ENCODE peak calls at places on chromosomes 7 and 10, in six cellular contexts. Z is colonic mucosa; Y is amygdala; M is GM19239; E is effector CD4-positive, alpha-beta T cell; A is cardiac muscle cell. B is an unnamed sample.

GRCh38 chr7:84490661-84491060 is 296.1 kb upstream of the SEMA3A start:
- DNase-seq in Y (no peak), M (no peak), A (peak), Z (no peak), E (no peak), B (no peak)

GRCh38 chr10:2108496-2108895 is 371.2 kb upstream of the ADARB2 start:
- DNase-seq in Y (no peak), Z (no peak), M (no peak), A (no peak), E (no peak), B (no peak)

GRCh38 chr7:77538908-77539212 is 1.8 kb downstream of the PTPN12 start:
- DNase-seq in E (no peak), M (no peak), Z (no peak), Y (no peak), A (no peak), B (no peak)

GRCh38 chr10:44356139-44357115 is 28.5 kb downstream of the CXCL12 start:
- DNase-seq in Y (no peak), Z (no peak), A (no peak), M (no peak), E (no peak), B (no peak)

GRCh38 chr10:17109475-17110207 is 20.0 kb downstream of the CUBN start:
- DNase-seq in E (no peak), M (no peak), Z (no peak), Y (no peak), A (peak), B (no peak)

GRCh38 chr10:13485623-13486022 is 43.2 kb downstream of the BEND7 start:
- DNase-seq in E (no peak), A (peak), Y (no peak), Z (no peak), M (no peak), B (no peak)

GRCh38 chr7:12653127-12653917 is 34.1 kb upstream of the ARL4A start:
- DNase-seq in E (no peak), A (peak), Z (no peak), Y (no peak), M (no peak), B (no peak)

GRCh38 chr10:43077421-43078171 is 727 bp downstream of the RET start:
- DNase-seq in E (no peak), Y (no peak), Z (no peak), M (no peak), A (no peak), B (no peak)

GRCh38 chr10:4596951-4597350 is 229.1 kb upstream of the AKR1E2 start:
- DNase-seq in Y (no peak), M (no peak), A (no peak), Z (no peak), E (no peak), B (no peak)

GRCh38 chr10:93413252-93413689 is 68.9 kb downstream of the MYOF start:
- DNase-seq in Y (no peak), Z (no peak), E (peak), A (peak), M (no peak), B (no peak)

GRCh38 chr10:103678104-103678526 is 177.3 kb downstream of the SH3PXD2A start:
- DNase-seq in Y (peak), E (peak), Z (peak), A (peak), M (peak), B (peak)

GRCh38 chr7:154777023-154777422 is 225.9 kb downstream of the PAXIP1 start:
- DNase-seq in Y (no peak), A (no peak), M (no peak), Z (no peak), E (no peak), B (no peak)

GRCh38 chr7:36747251-36747968 is 23.1 kb upstream of the AOAH start:
- DNase-seq in E (no peak), A (peak), Y (no peak), Z (no peak), M (no peak), B (no peak)

GRCh38 chr7:1289681-1290261 is 57.1 kb downstream of the UNCX start:
- DNase-seq in M (no peak), A (no peak), Z (no peak), E (no peak), Y (peak), B (no peak)

GRCh38 chr7:4162845-4163564 is 519.1 kb upstream of the FOXK1 start:
- DNase-seq in M (no peak), Y (no peak), Z (no peak), E (no peak), A (no peak), B (no peak)

GRCh38 chr10:14403846-14404623 is 73.3 kb upstream of the FRMD4A start:
- DNase-seq in E (no peak), Z (no peak), Y (no peak), M (no peak), A (no peak), B (no peak)

GRCh38 chr7:13897825-13898224 is 91.6 kb downstream of the ETV1 start:
- DNase-seq in M (no peak), E (no peak), A (peak), Z (no peak), Y (no peak), B (no peak)

GRCh38 chr10:119595715-119596515 is 849 bp downstream of the TIAL1 start:
- DNase-seq in A (peak), M (no peak), Z (peak), Y (no peak), E (peak), B (no peak)

B was measured in hypothalamus.